ENCODE peak calls at places on chromosomes 16 and 17, in six cellular contexts. V, N, X, S, E and G are unnamed samples.

GRCh38 chr17:37180371-37180770 is 195.4 kb upstream of the C17orf78 start:
- DNase-seq in S (no peak), E (no peak), N (no peak), X (no peak), V (no peak), G (peak)

GRCh38 chr16:87437911-87438610 is 45.9 kb downstream of the MAP1LC3B start:
- DNase-seq in E (no peak), S (no peak), V (no peak), X (no peak), N (no peak), G (no peak)

GRCh38 chr17:78227455-78227916 is 3.9 kb upstream of the TMEM235 start:
- DNase-seq in X (no peak), V (no peak), N (no peak), S (no peak), E (no peak), G (no peak)

GRCh38 chr17:4588862-4589625 is 4.7 kb downstream of the SMTNL2 start:
- DNase-seq in N (no peak), V (no peak), E (no peak), S (no peak), X (no peak), G (no peak)

GRCh38 chr16:68086860-68087268 is 1.7 kb downstream of the NFATC3 start:
- DNase-seq in V (no peak), N (no peak), X (no peak), E (no peak), S (no peak), G (no peak)

GRCh38 chr17:30323262-30323894 is 10.5 kb downstream of the TMIGD1 start:
- DNase-seq in V (no peak), X (no peak), N (no peak), S (no peak), E (no peak), G (no peak)

GRCh38 chr17:82239401-82239925 is 10.6 kb downstream of the SLC16A3 start:
- DNase-seq in E (no peak), S (no peak), X (no peak), V (no peak), N (peak), G (no peak)

GRCh38 chr16:66701516-66701915 is 5.0 kb upstream of the CMTM4 start:
- DNase-seq in X (no peak), V (no peak), N (no peak), S (no peak), E (no peak), G (no peak)

GRCh38 chr17:61715348-61715747 is 124.3 kb upstream of the NACA2 start:
- DNase-seq in E (no peak), S (no peak), V (no peak), X (no peak), N (no peak), G (no peak)

GRCh38 chr17:17131876-17132275 is 74.3 kb downstream of the PLD6 start:
- DNase-seq in X (no peak), E (no peak), N (no peak), S (no peak), V (no peak), G (no peak)

GRCh38 chr16:86343111-86343642 is 167.2 kb upstream of the FOXF1 start:
- DNase-seq in V (no peak), E (peak), S (no peak), N (no peak), X (no peak), G (no peak)

GRCh38 chr17:79933863-79934652 is 94.8 kb upstream of the CBX4 start:
- DNase-seq in N (no peak), S (peak), X (no peak), E (no peak), V (no peak), G (no peak)

GRCh38 chr16:56637814-56638750 is at the start of gene MT1A:
- DNase-seq in S (peak), E (peak), N (peak), V (peak), X (no peak), G (no peak)

GRCh38 chr16:69039333-69039941 is 66.0 kb upstream of the HAS3 start:
- DNase-seq in X (no peak), E (peak), V (no peak), S (no peak), N (no peak), G (no peak)

GRCh38 chr17:62626719-62627218 is 701 bp upstream of the MRC2 start:
- DNase-seq in N (no peak), X (no peak), E (peak), S (peak), V (no peak), G (peak)

GRCh38 chr17:58531661-58532554 is 17.5 kb upstream of the MTMR4 start:
- DNase-seq in X (no peak), E (peak), S (no peak), V (peak), N (peak), G (peak)

GRCh38 chr17:4059656-4060055 is 83.2 kb downstream of the ZZEF1 start:
- DNase-seq in V (no peak), X (no peak), E (no peak), S (no peak), N (no peak), G (no peak)

GRCh38 chr17:34703533-34703932 is 124.2 kb downstream of the TMEM132E start:
- DNase-seq in S (peak), E (no peak), X (no peak), V (peak), N (peak), G (peak)

GRCh38 chr17:7001562-7001961 is 5.7 kb downstream of the ALOX12 start:
- DNase-seq in X (no peak), E (peak), N (no peak), S (peak), V (no peak), G (no peak)

GRCh38 chr17:39661744-39662541 is 3.2 kb upstream of the TCAP start:
- DNase-seq in E (no peak), S (no peak), X (no peak), N (no peak), V (no peak), G (no peak)

GRCh38 chr17:39812466-39812865 is 51.6 kb downstream of the IKZF3 start:
- DNase-seq in N (no peak), X (no peak), V (no peak), S (no peak), E (no peak), G (no peak)

GRCh38 chr17:63543822-63544420 is 6.4 kb upstream of the DCAF7 start:
- DNase-seq in X (no peak), S (no peak), E (no peak), V (no peak), N (no peak), G (no peak)

GRCh38 chr17:4948997-4949320 is 629 bp upstream of the PFN1 start:
- DNase-seq in N (peak), X (no peak), S (peak), E (peak), V (peak), G (peak)

GRCh38 chr16:16871196-16871595 is 492.3 kb downstream of the NPIPA7 start:
- DNase-seq in N (no peak), X (no peak), V (no peak), E (no peak), S (no peak), G (no peak)

DNA sequence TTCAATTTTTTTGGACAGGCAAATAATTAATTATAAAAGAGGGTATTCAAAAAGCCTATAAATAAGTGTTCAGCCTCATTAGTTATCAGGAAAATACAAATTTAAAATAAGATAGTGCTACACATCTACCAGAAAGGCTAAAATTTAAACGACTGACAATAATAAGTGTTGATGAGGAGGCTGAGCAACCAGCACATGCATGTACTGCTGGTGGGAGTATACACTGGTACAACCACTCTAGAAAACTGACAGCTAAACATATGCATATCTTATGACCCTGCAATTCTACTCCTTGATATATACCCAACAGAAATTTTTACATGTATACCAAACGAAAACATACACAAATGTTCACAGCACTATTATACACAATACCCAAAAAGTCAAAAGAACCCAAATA is 27.1 kb downstream of the XPO6 start:
- DNase-seq in N (no peak), V (no peak), E (no peak), X (no peak), S (no peak), G (no peak)
- H3K27ac ChIP-seq in N (no peak), V (no peak), E (no peak), X (no peak), S (no peak), G (no peak)

DNA sequence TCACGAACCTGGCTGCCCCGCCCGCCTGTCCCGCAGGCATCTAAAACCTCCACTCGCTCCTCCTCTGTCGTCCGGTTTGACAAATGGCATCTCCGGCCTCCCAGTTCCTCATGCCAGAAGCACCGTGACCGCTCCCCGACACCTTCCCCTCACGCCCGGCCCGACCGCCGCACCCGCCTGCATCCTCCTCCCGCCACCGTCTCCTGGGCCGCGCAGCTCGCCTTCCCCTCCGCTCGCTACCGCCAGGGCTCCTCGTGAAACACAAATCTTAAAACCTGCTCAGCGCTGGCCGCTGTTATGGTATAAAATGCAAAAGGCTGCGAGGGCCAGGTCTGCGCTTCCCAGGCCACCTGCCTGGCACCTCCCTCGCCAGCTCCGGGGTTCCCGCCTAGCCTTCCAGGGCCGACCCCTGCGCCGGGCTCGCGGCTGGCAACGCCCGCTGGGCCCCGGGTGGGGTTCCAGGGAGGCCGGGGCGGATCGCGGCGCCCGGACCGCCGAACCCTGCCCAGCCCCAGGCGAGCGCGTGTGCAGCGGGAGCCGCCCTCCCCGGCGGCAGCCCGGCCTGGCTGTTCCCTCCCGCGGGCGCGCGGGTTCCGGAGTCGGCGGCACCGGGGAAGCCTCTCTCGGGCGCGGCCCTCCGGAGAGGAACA is 488 bp downstream of the SPSB3 start:
- DNase-seq in N (no peak), S (no peak), E (no peak), V (peak), X (no peak), G (peak)
- TF ChIP-seq CTCF in N (no peak), S (no peak), E (no peak), V (no peak), X (peak), G (no peak)

DNA sequence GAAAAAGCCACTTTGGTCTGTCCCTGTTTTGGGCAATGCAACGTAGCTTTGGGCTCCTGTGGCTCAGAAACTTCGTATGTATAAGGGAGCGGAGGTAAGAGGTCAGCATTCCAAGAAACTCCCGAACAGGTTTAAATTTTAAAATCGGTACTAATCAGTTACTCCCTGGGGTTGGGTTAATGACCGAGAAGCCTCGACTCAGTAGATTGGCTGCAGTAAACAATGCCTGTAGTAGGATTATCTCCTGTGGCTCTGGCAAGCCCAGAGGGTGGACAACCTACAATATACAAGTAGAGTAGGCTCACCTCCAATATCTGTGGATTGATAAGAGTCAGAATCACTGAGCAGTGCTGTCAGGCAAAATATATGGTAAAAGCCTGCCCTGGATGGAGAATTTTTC is 1.6 kb upstream of the GNA13 start:
- DNase-seq in N (no peak), E (no peak), X (no peak), V (no peak), S (no peak), G (no peak)
- H3K27ac ChIP-seq in N (peak), E (peak), X (peak), V (no peak), S (peak), G (peak)

DNA sequence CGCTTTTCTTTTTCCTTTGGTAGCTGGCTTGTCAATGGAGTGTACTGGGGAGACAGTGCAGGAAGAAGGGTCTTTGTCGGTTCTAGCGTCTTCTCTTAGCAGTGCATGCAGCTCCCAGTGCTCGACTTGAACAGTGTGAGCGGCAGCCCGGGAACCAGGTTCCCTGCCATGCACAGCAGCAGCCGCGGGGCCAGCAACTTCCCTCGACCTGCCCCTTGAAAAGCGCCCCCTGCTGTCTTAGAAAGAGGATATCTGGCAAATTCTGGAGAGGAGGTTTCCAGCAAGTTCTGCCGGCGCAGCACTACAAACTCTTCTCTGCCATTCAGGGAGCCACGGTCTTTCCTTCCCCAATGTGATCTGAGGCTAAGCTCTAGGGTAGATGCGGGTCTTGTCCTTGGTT is 451.5 kb downstream of the PMP22 start:
- DNase-seq in N (peak), E (no peak), X (no peak), V (peak), S (peak), G (no peak)
- TF ChIP-seq CTCF in N (peak), E (no peak), X (no peak), V (peak), S (no peak), G (no peak)

DNA sequence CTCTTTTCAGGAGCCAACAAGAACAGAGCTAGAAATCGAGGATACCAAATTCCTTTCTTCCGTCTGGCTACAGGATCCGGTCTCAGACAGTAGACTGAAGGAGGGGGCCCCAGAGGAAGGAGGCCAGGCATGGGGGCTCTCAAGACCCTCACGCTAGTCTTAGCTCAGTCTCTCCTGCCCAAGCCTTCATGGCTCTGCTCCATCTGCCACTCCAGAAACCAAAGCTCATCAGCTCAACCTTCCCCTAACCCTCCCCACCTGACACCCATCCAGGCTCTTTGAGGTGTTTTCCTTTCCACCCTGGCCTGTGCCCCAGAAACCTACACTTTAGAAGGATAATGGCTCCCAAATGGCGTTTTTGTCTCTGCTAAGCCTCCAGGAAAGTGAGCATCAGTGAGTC is 6.2 kb upstream of the TMEM92 start:
- DNase-seq in N (no peak), E (peak), S (no peak), V (no peak), X (no peak), G (no peak)
- H3K27ac ChIP-seq in N (no peak), E (no peak), S (peak), V (no peak), X (no peak), G (no peak)

DNA sequence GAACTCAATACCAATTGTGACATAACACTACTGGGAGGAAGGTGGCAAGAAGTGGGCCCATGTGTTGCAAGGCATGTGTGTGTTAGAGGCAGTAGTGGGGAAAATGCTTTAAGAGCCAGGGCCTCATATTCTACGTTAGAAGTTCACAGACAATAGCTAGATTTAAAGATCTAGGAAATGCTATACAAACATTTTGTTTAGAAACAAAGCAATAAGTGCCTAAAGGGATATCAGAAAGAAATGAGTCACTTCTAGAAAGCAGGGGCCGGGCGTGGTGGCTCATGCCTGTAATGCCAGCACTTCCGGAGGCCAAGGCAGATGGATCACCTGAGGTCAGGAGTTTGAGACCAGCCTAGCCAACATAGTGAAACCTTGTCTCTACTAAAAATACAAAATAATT is 253.1 kb upstream of the IRX5 start:
- DNase-seq in X (no peak), N (no peak), S (no peak), E (no peak), V (no peak), G (peak)
- TF ChIP-seq CTCF in X (no peak), N (no peak), S (no peak), E (no peak), V (no peak), G (no peak)

GRCh38 chr16:1375741-1376410 is 24.1 kb downstream of the GNPTG start:
- DNase-seq in E (no peak), N (peak), X (no peak), S (no peak), V (no peak), G (no peak)
- H3K27ac ChIP-seq in E (no peak), N (peak), X (no peak), S (peak), V (no peak), G (no peak)